ENCODE peak calls at places on chromosome 14, in five cellular contexts. S is kidney epithelial cell, F is NCI-H146, P is WTC11, J is activated T-helper 1 cell treated with Interleukin-2 at 50 U/mL for 16 hours. Z is an unnamed sample.

GRCh38 chr14:55102141-55102547 is 26.9 kb upstream of the LGALS3 start:
- DNase-seq in F (peak; percentile 74), P (no peak), S (peak; percentile 55), J (peak; percentile 20), Z (peak; percentile 34)

GRCh38 chr14:92325835-92326234 is 2.9 kb downstream of the SLC24A4 start:
- DNase-seq in J (no peak), P (no peak), F (no peak), S (no peak), Z (no peak)

GRCh38 chr14:79451601-79452000 is 759.7 kb downstream of the DIO2 start:
- DNase-seq in F (no peak), P (no peak), S (no peak), J (no peak), Z (no peak)

GRCh38 chr14:94348836-94349235 is 25.7 kb upstream of the SERPINA6 start:
- DNase-seq in P (no peak), J (no peak), S (no peak), F (no peak), Z (no peak)

GRCh38 chr14:21614245-21614644 is 20.5 kb downstream of the OR10G2 start:
- DNase-seq in J (no peak), P (no peak), F (no peak), S (no peak), Z (no peak)

GRCh38 chr14:100408350-100409015 is 85.3 kb downstream of the SLC25A47 start:
- DNase-seq in P (no peak), S (no peak), J (no peak), F (no peak), Z (no peak)

GRCh38 chr14:23173039-23173438 is 10.4 kb downstream of the SLC7A8 start:
- DNase-seq in F (no peak), S (no peak), P (no peak), J (no peak), Z (no peak)

GRCh38 chr14:59969319-59969718 is 49.4 kb downstream of the LRRC9 start:
- DNase-seq in J (no peak), P (no peak), S (no peak), F (no peak), Z (no peak)

GRCh38 chr14:58100735-58101368 is 51.2 kb downstream of the ARMH4 start:
- DNase-seq in S (no peak), J (no peak), F (no peak), P (no peak), Z (no peak)

GRCh38 chr14:90644882-90645281 is 171.3 kb downstream of the TTC7B start:
- DNase-seq in J (no peak), F (no peak), S (no peak), P (no peak), Z (no peak)

GRCh38 chr14:48113713-48114112 is 438.3 kb upstream of the MDGA2 start:
- DNase-seq in S (no peak), J (no peak), P (no peak), F (no peak), Z (no peak)

GRCh38 chr14:51211149-51211548 is 28.9 kb upstream of the TMX1 start:
- DNase-seq in F (peak; percentile 36), S (peak; percentile 14), J (no peak), P (no peak), Z (peak; percentile 64)

GRCh38 chr14:67576216-67576615 is 23.9 kb downstream of the PIGH start:
- DNase-seq in F (no peak), J (no peak), P (no peak), S (no peak), Z (no peak)

GRCh38 chr14:30129795-30130194 is 202.1 kb upstream of the PRKD1 start:
- DNase-seq in S (no peak), P (no peak), F (no peak), J (no peak), Z (no peak)

Z was measured in NCI-H748 treated with DMSO at 0.1 percent for 48 hours.